ENCODE peak calls at places on chromosomes 7 and 10, in eight cellular contexts. One of them, this sample, is unnamed.

GRCh38 chr10:72330059-72330426 is 24.7 kb downstream of the DNAJB12 start:
- DNase-seq in stimulated activated CD4-positive, alpha-beta T cell treated with anti-CD3 and anti-CD28 coated beads, Interleukin-1b, Interleukin-23, amount 100 ng/mL, for 1 hour: no peak
- DNase-seq in CD8-positive, alpha-beta T cell: no peak
- DNase-seq in A549: no peak
- DNase-seq in neural progenitor cell: no peak
- DNase-seq in activated T-helper 1 cell treated with anti-CD3 and anti-CD28 coated beads, Interleukin-2, amount 50 U/mL, for 16 hours: no peak
- DNase-seq in M059J: no peak
- DNase-seq in stromal cell of bone marrow: no peak
- DNase-seq in this sample: no peak

GRCh38 chr7:112001089-112001826 is 204.9 kb downstream of the DOCK4 start:
- DNase-seq in M059J: peak
- DNase-seq in A549: peak
- DNase-seq in CD8-positive, alpha-beta T cell: no peak
- DNase-seq in stromal cell of bone marrow: peak
- DNase-seq in neural progenitor cell: no peak
- DNase-seq in stimulated activated CD4-positive, alpha-beta T cell treated with anti-CD3 and anti-CD28 coated beads, Interleukin-1b, Interleukin-23, amount 100 ng/mL, for 1 hour: no peak
- DNase-seq in activated T-helper 1 cell treated with anti-CD3 and anti-CD28 coated beads, Interleukin-2, amount 50 U/mL, for 16 hours: no peak
- DNase-seq in this sample: no peak

GRCh38 chr10:119871881-119872609 is 598 bp downstream of the MCMBP start:
- DNase-seq in M059J: peak
- DNase-seq in A549: no peak
- DNase-seq in CD8-positive, alpha-beta T cell: peak
- DNase-seq in neural progenitor cell: peak
- DNase-seq in activated T-helper 1 cell treated with anti-CD3 and anti-CD28 coated beads, Interleukin-2, amount 50 U/mL, for 16 hours: peak
- DNase-seq in stromal cell of bone marrow: no peak
- DNase-seq in stimulated activated CD4-positive, alpha-beta T cell treated with anti-CD3 and anti-CD28 coated beads, Interleukin-1b, Interleukin-23, amount 100 ng/mL, for 1 hour: peak
- DNase-seq in this sample: peak

GRCh38 chr10:119132521-119133345 is 28.8 kb downstream of the DENND10 start:
- DNase-seq in A549: no peak
- DNase-seq in stromal cell of bone marrow: no peak
- DNase-seq in CD8-positive, alpha-beta T cell: no peak
- DNase-seq in M059J: no peak
- DNase-seq in neural progenitor cell: no peak
- DNase-seq in stimulated activated CD4-positive, alpha-beta T cell treated with anti-CD3 and anti-CD28 coated beads, Interleukin-1b, Interleukin-23, amount 100 ng/mL, for 1 hour: no peak
- DNase-seq in activated T-helper 1 cell treated with anti-CD3 and anti-CD28 coated beads, Interleukin-2, amount 50 U/mL, for 16 hours: no peak
- DNase-seq in this sample: no peak

GRCh38 chr10:97843296-97843671 is 6.4 kb upstream of the GOLGA7B start:
- DNase-seq in M059J: peak
- DNase-seq in A549: no peak
- DNase-seq in CD8-positive, alpha-beta T cell: no peak
- DNase-seq in neural progenitor cell: no peak
- DNase-seq in stromal cell of bone marrow: no peak
- DNase-seq in activated T-helper 1 cell treated with anti-CD3 and anti-CD28 coated beads, Interleukin-2, amount 50 U/mL, for 16 hours: no peak
- DNase-seq in stimulated activated CD4-positive, alpha-beta T cell treated with anti-CD3 and anti-CD28 coated beads, Interleukin-1b, Interleukin-23, amount 100 ng/mL, for 1 hour: no peak
- DNase-seq in this sample: no peak

GRCh38 chr10:104127411-104127810 is 5.4 kb downstream of the SFR1 start:
- DNase-seq in A549: peak
- DNase-seq in activated T-helper 1 cell treated with anti-CD3 and anti-CD28 coated beads, Interleukin-2, amount 50 U/mL, for 16 hours: no peak
- DNase-seq in stromal cell of bone marrow: no peak
- DNase-seq in neural progenitor cell: peak
- DNase-seq in M059J: peak
- DNase-seq in CD8-positive, alpha-beta T cell: peak
- DNase-seq in stimulated activated CD4-positive, alpha-beta T cell treated with anti-CD3 and anti-CD28 coated beads, Interleukin-1b, Interleukin-23, amount 100 ng/mL, for 1 hour: no peak
- DNase-seq in this sample: no peak

GRCh38 chr7:50690541-50691011 is 92.1 kb downstream of the GRB10 start:
- DNase-seq in M059J: no peak
- DNase-seq in stimulated activated CD4-positive, alpha-beta T cell treated with anti-CD3 and anti-CD28 coated beads, Interleukin-1b, Interleukin-23, amount 100 ng/mL, for 1 hour: no peak
- DNase-seq in neural progenitor cell: peak
- DNase-seq in CD8-positive, alpha-beta T cell: no peak
- DNase-seq in stromal cell of bone marrow: no peak
- DNase-seq in A549: no peak
- DNase-seq in activated T-helper 1 cell treated with anti-CD3 and anti-CD28 coated beads, Interleukin-2, amount 50 U/mL, for 16 hours: no peak
- DNase-seq in this sample: no peak

GRCh38 chr7:111499027-111499426 is 63.3 kb downstream of the IMMP2L start:
- DNase-seq in neural progenitor cell: no peak
- DNase-seq in stimulated activated CD4-positive, alpha-beta T cell treated with anti-CD3 and anti-CD28 coated beads, Interleukin-1b, Interleukin-23, amount 100 ng/mL, for 1 hour: no peak
- DNase-seq in M059J: peak
- DNase-seq in A549: peak
- DNase-seq in activated T-helper 1 cell treated with anti-CD3 and anti-CD28 coated beads, Interleukin-2, amount 50 U/mL, for 16 hours: no peak
- DNase-seq in CD8-positive, alpha-beta T cell: no peak
- DNase-seq in stromal cell of bone marrow: peak
- DNase-seq in this sample: no peak

GRCh38 chr7:68547181-68547580 is 1051.1 kb upstream of the AUTS2 start:
- DNase-seq in M059J: peak
- DNase-seq in stimulated activated CD4-positive, alpha-beta T cell treated with anti-CD3 and anti-CD28 coated beads, Interleukin-1b, Interleukin-23, amount 100 ng/mL, for 1 hour: no peak
- DNase-seq in CD8-positive, alpha-beta T cell: no peak
- DNase-seq in A549: no peak
- DNase-seq in stromal cell of bone marrow: peak
- DNase-seq in neural progenitor cell: no peak
- DNase-seq in activated T-helper 1 cell treated with anti-CD3 and anti-CD28 coated beads, Interleukin-2, amount 50 U/mL, for 16 hours: no peak
- DNase-seq in this sample: no peak

GRCh38 chr7:37255327-37255944 is 193.2 kb downstream of the ELMO1 start:
- DNase-seq in A549: no peak
- DNase-seq in stromal cell of bone marrow: no peak
- DNase-seq in CD8-positive, alpha-beta T cell: no peak
- DNase-seq in M059J: no peak
- DNase-seq in activated T-helper 1 cell treated with anti-CD3 and anti-CD28 coated beads, Interleukin-2, amount 50 U/mL, for 16 hours: no peak
- DNase-seq in stimulated activated CD4-positive, alpha-beta T cell treated with anti-CD3 and anti-CD28 coated beads, Interleukin-1b, Interleukin-23, amount 100 ng/mL, for 1 hour: no peak
- DNase-seq in neural progenitor cell: no peak
- DNase-seq in this sample: no peak